ENCODE peak calls at places on chromosomes 6 and 20, in eight cellular contexts. D is stomach, K is GM12878, A is GM23338, J is SK-N-SH, P is H1, U is HCT116, C is transverse colon. S is an unnamed sample.

GRCh38 chr6:100512203-100512862 is 47.6 kb upstream of the SIM1 start:
- DNase-seq in D (no peak), K (no peak), A (no peak), J (no peak), P (no peak), U (no peak), C (no peak), S (no peak)

GRCh38 chr6:25623065-25623464 is 28.9 kb upstream of the SCGN start:
- DNase-seq in D (no peak), K (no peak), A (no peak), J (no peak), P (no peak), U (no peak), C (no peak), S (no peak)

GRCh38 chr6:158002249-158002950 is 20.7 kb downstream of the SYNJ2 start:
- DNase-seq in D (peak), K (no peak), A (no peak), J (no peak), P (no peak), U (peak), C (peak), S (no peak)

GRCh38 chr6:52415333-52415732 is 4.8 kb upstream of the EFHC1 start:
- DNase-seq in D (no peak), K (no peak), A (no peak), J (no peak), P (no peak), U (no peak), C (no peak), S (no peak)

GRCh38 chr20:21622097-21622496 is 83.4 kb upstream of the PAX1 start:
- DNase-seq in D (no peak), K (no peak), A (no peak), J (no peak), P (no peak), U (no peak), C (no peak), S (no peak)

GRCh38 chr20:63234693-63235398 is 859 bp upstream of the BIRC7 start:
- DNase-seq in D (peak), K (no peak), A (peak), J (no peak), P (no peak), U (no peak), C (peak), S (peak)

GRCh38 chr20:43955244-43956191 is 40.9 kb downstream of the TOX2 start:
- DNase-seq in D (no peak), K (peak), A (no peak), J (no peak), P (no peak), U (peak), C (no peak), S (no peak)

GRCh38 chr20:15700147-15700765 is 873.0 kb downstream of the KIF16B start:
- DNase-seq in D (no peak), K (no peak), A (peak), J (peak), P (no peak), U (no peak), C (no peak), S (no peak)

GRCh38 chr20:21512634-21513180 is 1.2 kb downstream of the NKX2-2 start:
- DNase-seq in D (no peak), K (no peak), A (no peak), J (peak), P (no peak), U (no peak), C (no peak), S (peak)

GRCh38 chr20:43916875-43917371 is 2.3 kb downstream of the TOX2 start:
- DNase-seq in D (no peak), K (peak), A (peak), J (no peak), P (no peak), U (no peak), C (no peak), S (no peak)

GRCh38 chr6:57316581-57317059 is 810 bp upstream of the PRIM2 start:
- DNase-seq in D (peak), K (peak), A (peak), J (peak), P (peak), U (peak), C (peak), S (no peak)

GRCh38 chr6:30763155-30763617 is 18.8 kb upstream of the IER3 start:
- DNase-seq in D (no peak), K (no peak), A (no peak), J (no peak), P (no peak), U (no peak), C (no peak), S (no peak)

GRCh38 chr20:59120491-59120890 is 43.1 kb upstream of the ZNF831 start:
- DNase-seq in D (no peak), K (no peak), A (no peak), J (no peak), P (no peak), U (no peak), C (no peak), S (no peak)

GRCh38 chr6:123527406-123527805 is 109.3 kb downstream of the TRDN start:
- DNase-seq in D (no peak), K (no peak), A (no peak), J (no peak), P (no peak), U (no peak), C (no peak), S (no peak)

GRCh38 chr6:73286752-73287151 is 23.8 kb upstream of the KHDC1 start:
- DNase-seq in D (no peak), K (no peak), A (no peak), J (no peak), P (no peak), U (no peak), C (no peak), S (no peak)

GRCh38 chr6:82264321-82264720 is 16.8 kb upstream of the IBTK start:
- DNase-seq in D (no peak), K (no peak), A (no peak), J (no peak), P (no peak), U (no peak), C (no peak), S (no peak)

GRCh38 chr6:82263916-82264315 is 16.4 kb upstream of the IBTK start:
- DNase-seq in D (no peak), K (no peak), A (no peak), J (no peak), P (no peak), U (no peak), C (no peak), S (no peak)

GRCh38 chr6:82260890-82261732 is 13.6 kb upstream of the IBTK start:
- DNase-seq in D (no peak), K (no peak), A (no peak), J (no peak), P (no peak), U (no peak), C (no peak), S (no peak)

GRCh38 chr6:82257088-82257774 is 9.7 kb upstream of the IBTK start:
- DNase-seq in D (no peak), K (no peak), A (peak), J (no peak), P (no peak), U (no peak), C (no peak), S (no peak)

DNA sequence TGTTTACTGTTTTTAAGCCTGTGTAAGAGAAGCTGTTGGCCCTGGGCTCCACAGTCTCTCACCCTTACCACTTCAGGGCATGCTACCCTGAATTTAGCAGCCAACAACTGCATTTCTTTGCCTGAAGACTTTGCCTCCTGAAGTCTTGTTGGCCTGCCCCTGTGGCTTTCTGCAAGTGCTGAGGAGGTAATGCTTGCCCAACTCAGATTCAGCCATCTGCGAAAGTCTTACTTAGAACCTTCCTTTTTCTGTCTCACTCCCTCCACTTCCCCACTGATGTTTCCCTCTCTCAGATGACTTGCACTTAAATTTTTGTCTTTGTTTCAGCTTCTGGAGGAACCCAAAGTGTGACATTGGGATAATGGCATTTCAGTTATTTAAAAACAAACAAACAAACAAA is 11.8 kb upstream of the IBTK start:
- DNase-seq in D (no peak), K (no peak), A (no peak), J (no peak), P (no peak), U (no peak), C (no peak), S (no peak)
- TF ChIP-seq POLR2AphosphoS5 in D (no peak), K (no peak), A (no peak), J (no peak), P (no peak), U (no peak), C (no peak), S (no peak)

GRCh38 chr6:6695711-6696048 is 107.2 kb downstream of the LY86 start:
- DNase-seq in D (no peak), K (no peak), A (no peak), J (no peak), P (no peak), U (no peak), C (no peak), S (no peak)

GRCh38 chr6:6699741-6700367 is 111.3 kb downstream of the LY86 start:
- DNase-seq in D (peak), K (no peak), A (peak), J (peak), P (no peak), U (peak), C (peak), S (no peak)

GRCh38 chr6:6694825-6695710 is 106.5 kb downstream of the LY86 start:
- DNase-seq in D (peak), K (no peak), A (peak), J (no peak), P (peak), U (no peak), C (peak), S (peak)

GRCh38 chr6:6696867-6697531 is 108.5 kb downstream of the LY86 start:
- DNase-seq in D (peak), K (no peak), A (peak), J (peak), P (peak), U (peak), C (peak), S (peak)

DNA sequence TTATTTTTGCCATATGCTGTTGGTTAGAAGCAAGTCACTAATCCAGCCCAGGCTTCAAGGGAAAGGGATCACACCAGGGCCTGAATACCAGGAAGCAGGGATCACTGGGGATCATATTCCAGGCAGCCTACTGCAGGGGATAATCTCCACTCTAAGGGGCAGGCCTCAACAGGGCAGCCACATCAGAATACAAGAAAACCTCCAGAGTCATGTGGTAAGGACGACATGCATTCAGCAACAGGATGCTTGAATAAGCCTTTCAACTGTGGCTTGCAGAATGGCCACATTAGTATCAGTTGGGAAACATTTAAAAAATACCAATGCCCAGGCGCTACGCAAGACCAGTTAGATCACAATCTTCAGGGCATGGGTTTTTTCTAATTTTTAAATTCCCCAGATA is 109.1 kb downstream of the LY86 start:
- DNase-seq in D (no peak), K (no peak), A (no peak), J (no peak), P (no peak), U (no peak), C (peak), S (no peak)
- H3K27ac ChIP-seq in D (no peak), K (no peak), A (no peak), J (no peak), P (no peak), U (no peak), C (peak), S (no peak)

GRCh38 chr20:1467082-1467354 is 369 bp upstream of the NSFL1C start:
- DNase-seq in D (no peak), K (no peak), A (no peak), J (no peak), P (no peak), U (no peak), C (no peak), S (no peak)

GRCh38 chr20:1468117-1468624 is 1.5 kb upstream of the NSFL1C start:
- DNase-seq in D (no peak), K (no peak), A (no peak), J (no peak), P (no peak), U (no peak), C (no peak), S (no peak)

GRCh38 chr20:1466211-1467081 is at the start of gene NSFL1C:
- DNase-seq in D (peak), K (peak), A (peak), J (peak), P (peak), U (peak), C (peak), S (peak)

GRCh38 chr20:1469306-1469905 is 2.8 kb upstream of the NSFL1C start:
- DNase-seq in D (no peak), K (no peak), A (no peak), J (no peak), P (no peak), U (no peak), C (no peak), S (no peak)

GRCh38 chr20:1467355-1468116 is 887 bp upstream of the NSFL1C start:
- DNase-seq in D (peak), K (no peak), A (peak), J (peak), P (no peak), U (no peak), C (peak), S (peak)
- H3K4me3 ChIP-seq in D (peak), K (no peak), A (peak), J (no peak), P (peak), U (peak), C (no peak), S (peak)

DNA sequence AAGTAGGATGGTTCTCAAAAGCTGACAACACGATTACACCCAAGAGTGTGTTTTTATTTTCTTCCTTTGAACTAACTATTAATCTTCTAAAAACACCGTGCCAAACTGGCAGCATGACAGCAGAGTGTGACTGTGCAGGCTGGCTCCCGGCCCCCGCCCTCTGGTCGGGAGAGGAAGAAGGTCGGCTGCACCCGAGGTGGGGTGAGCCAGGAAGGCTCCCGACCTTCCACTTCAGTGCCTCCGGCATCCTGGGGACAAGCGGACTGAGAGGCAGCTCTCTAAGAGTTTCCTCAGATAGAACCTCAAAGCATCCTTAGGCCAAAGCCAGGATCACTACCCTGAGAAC is 29.1 kb downstream of the SLC22A23 start:
- DNase-seq in D (peak), K (no peak), A (no peak), J (no peak), P (no peak), U (no peak), C (peak), S (peak)
- TF ChIP-seq POLR2AphosphoS5 in D (no peak), K (no peak), A (no peak), J (no peak), P (no peak), U (no peak), C (no peak), S (no peak)

DNA sequence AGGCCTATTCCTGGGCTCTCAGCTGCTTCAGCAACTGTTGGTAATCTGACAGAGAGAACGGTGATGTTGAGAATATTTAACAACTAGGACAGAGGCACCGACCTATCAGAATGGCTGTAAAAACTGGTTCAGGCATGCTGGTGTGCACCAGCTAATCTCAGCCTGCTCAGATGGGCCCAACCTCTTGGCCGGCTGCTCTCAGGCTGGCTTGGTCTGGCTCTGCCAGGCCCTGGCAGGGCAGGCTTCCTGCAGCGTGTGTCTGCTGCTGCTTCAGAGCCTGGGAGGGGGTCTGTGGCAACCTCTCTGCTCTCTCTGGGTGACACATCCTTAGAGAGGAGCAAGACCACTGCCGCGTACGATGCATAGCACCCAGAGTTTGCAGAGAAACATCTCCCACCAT is 4.8 kb downstream of the SLC2A12 start:
- DNase-seq in D (no peak), K (no peak), A (no peak), J (no peak), P (no peak), U (no peak), C (no peak), S (no peak)
- H3K27ac ChIP-seq in D (no peak), K (no peak), A (no peak), J (no peak), P (no peak), U (no peak), C (no peak), S (peak)

DNA sequence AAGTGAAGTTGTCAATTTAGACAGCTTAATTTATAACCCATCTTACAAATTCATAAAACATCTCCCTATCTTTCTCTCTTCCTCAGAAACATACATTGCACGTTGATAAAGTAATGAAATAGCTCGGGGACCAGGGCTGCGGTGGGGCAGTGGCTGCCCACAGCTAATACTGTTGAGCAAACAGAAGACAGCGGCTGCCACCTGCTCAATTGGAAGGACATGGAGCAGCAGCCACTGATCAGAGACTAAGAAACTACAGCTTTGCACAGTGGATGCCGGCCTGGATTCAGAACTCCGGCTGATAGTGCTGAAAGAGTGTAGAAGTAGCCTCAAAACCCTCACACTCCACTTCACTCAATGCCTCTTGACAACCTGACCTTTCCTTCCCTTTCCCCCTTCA is 157.9 kb upstream of the PDE10A start:
- DNase-seq in D (no peak), K (no peak), A (no peak), J (no peak), P (no peak), U (no peak), C (no peak), S (no peak)
- H3K4me3 ChIP-seq in D (no peak), K (no peak), A (no peak), J (no peak), P (no peak), U (no peak), C (no peak), S (no peak)

DNA sequence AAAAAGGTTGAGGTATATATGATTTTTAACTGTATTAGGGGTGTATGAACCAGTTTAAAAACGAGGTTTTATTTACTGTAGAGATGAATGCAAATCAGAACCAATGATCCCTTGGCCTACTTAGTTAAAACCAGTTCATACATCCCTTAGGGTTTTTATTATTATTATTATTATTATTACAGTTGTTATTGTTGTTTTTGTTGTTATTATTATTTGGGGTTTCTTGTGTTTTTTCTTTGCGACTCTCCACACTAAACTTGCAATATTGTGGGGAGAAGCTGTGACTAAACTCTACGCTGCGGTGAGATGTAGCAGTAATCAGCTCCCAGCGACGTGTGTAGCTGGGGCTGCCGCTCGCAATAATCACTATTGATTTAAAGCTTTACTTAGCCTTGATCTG is 62.2 kb downstream of the SSR1 start:
- DNase-seq in D (no peak), K (no peak), A (no peak), J (no peak), P (no peak), U (no peak), C (no peak), S (no peak)
- TF ChIP-seq POLR2AphosphoS5 in D (no peak), K (no peak), A (no peak), J (no peak), P (no peak), U (no peak), C (no peak), S (no peak)